ENCODE peak calls at places on chromosomes 16 and 17, in six cellular contexts. B, V, F, R, J and Z are unnamed samples.

GRCh38 chr17:49588312-49588711 is 12.6 kb downstream of the NXPH3 start:
- DNase-seq in R (no peak), J (no peak), F (no peak), V (no peak), B (no peak), Z (no peak)

GRCh38 chr16:26334218-26335111 is 642.7 kb downstream of the HS3ST4 start:
- DNase-seq in B (no peak), R (no peak), J (peak; percentile 44), F (no peak), V (no peak), Z (no peak)

GRCh38 chr17:81386646-81387234 is 8.5 kb upstream of the BAHCC1 start:
- DNase-seq in R (peak; percentile 45), J (no peak), B (no peak), V (no peak), F (no peak), Z (no peak)

GRCh38 chr16:64621616-64622015 is 500.2 kb downstream of the CDH11 start:
- DNase-seq in V (no peak), F (no peak), B (no peak), R (no peak), J (no peak), Z (no peak)

GRCh38 chr16:30184430-30185140 is 1.2 kb downstream of the CORO1A start:
- DNase-seq in J (peak; percentile 28), R (peak; percentile 53), F (no peak), B (peak; percentile 19), V (no peak), Z (peak; percentile 8)

GRCh38 chr17:50916026-50916707 is 50.0 kb upstream of the TOB1 start:
- DNase-seq in B (no peak), V (no peak), R (no peak), F (no peak), J (no peak), Z (no peak)

GRCh38 chr16:1283996-1284592 is 25.3 kb upstream of the UBE2I start:
- DNase-seq in J (no peak), R (no peak), B (no peak), V (no peak), F (no peak), Z (no peak)

GRCh38 chr17:31048780-31049179 is 46.0 kb upstream of the NF1 start:
- DNase-seq in F (no peak), V (no peak), J (no peak), B (no peak), R (no peak), Z (no peak)

GRCh38 chr16:2081201-2081600 is 33.4 kb downstream of the TSC2 start:
- DNase-seq in F (no peak), V (no peak), J (no peak), R (no peak), B (no peak), Z (no peak)

GRCh38 chr16:21302454-21302853 is 24.4 kb upstream of the CRYM start:
- DNase-seq in B (no peak), J (no peak), R (no peak), F (no peak), V (no peak), Z (no peak)

GRCh38 chr16:88787579-88788314 is 2.7 kb upstream of the PIEZO1 start:
- DNase-seq in B (no peak), J (no peak), V (no peak), R (no peak), F (no peak), Z (no peak)

GRCh38 chr17:1714488-1714979 is 4.4 kb upstream of the TLCD2 start:
- DNase-seq in J (peak; percentile 85), F (peak; percentile 95), R (no peak), V (no peak), B (peak; percentile 70), Z (no peak)